ENCODE peak calls at places on chromosomes 7 and 10, in eight cellular contexts. E is tibial artery; U is AG20443; O is ecto neural progenitor cell; S is frontal cortex; D is cardiac fibroblast; P is breast epithelium; W is stimulated activated CD4-positive, alpha-beta T cell treated with anti-CD3 and anti-CD28 coated beads, Interleukin-4, amount 100 ng/mL, for 48 hours. Y is an unnamed sample.
A peak's percentile ranks its signal among the peaks of the same experiment; 100 is the strongest.

GRCh38 chr7:45161138-45161537 is 3.5 kb downstream of the RAMP3 start:
- DNase-seq in S (no peak), P (no peak), E (no peak), U (no peak), D (no peak), O (no peak), W (no peak), Y (no peak)

GRCh38 chr10:63712717-63713115 is 191.5 kb downstream of the REEP3 start:
- DNase-seq in E (no peak), O (no peak), W (no peak), U (no peak), P (no peak), D (peak; percentile 51), S (no peak), Y (no peak)

GRCh38 chr10:33115720-33116119 is 157.7 kb upstream of the ITGB1 start:
- DNase-seq in P (no peak), W (no peak), U (no peak), E (no peak), D (peak; percentile 71), S (no peak), O (no peak), Y (no peak)

GRCh38 chr10:74234569-74234968 is 83.5 kb downstream of the ADK start:
- DNase-seq in D (peak; percentile 39), P (no peak), S (no peak), U (peak; percentile 16), E (no peak), O (no peak), W (no peak), Y (no peak)

GRCh38 chr7:28378574-28379149 is 33.7 kb upstream of the CREB5 start:
- DNase-seq in D (peak; percentile 17), W (no peak), S (no peak), P (no peak), O (no peak), E (no peak), U (no peak), Y (no peak)

GRCh38 chr10:16712883-16713282 is 104.3 kb downstream of the RSU1 start:
- DNase-seq in S (no peak), O (no peak), P (no peak), D (no peak), W (no peak), E (no peak), U (no peak), Y (no peak)

GRCh38 chr10:124285587-124286527 is 132.9 kb downstream of the OAT start:
- DNase-seq in P (no peak), E (peak; percentile 35), U (no peak), O (no peak), S (no peak), D (peak; percentile 53), W (no peak), Y (no peak)

GRCh38 chr7:116434820-116435341 is 64.7 kb upstream of the CAV2 start:
- DNase-seq in O (no peak), S (no peak), U (peak; percentile 48), D (peak; percentile 93), E (no peak), P (no peak), W (no peak), Y (no peak)

GRCh38 chr10:96683065-96683464 is 37.2 kb downstream of the PIK3AP1 start:
- DNase-seq in U (peak; percentile 70), O (no peak), P (no peak), D (peak; percentile 25), E (no peak), S (no peak), W (no peak), Y (no peak)

GRCh38 chr7:95324396-95324795 is at the start of gene PON1:
- DNase-seq in U (no peak), W (no peak), P (no peak), O (peak; percentile 57), S (no peak), D (no peak), E (no peak), Y (no peak)

GRCh38 chr7:50379082-50379481 is 71.1 kb downstream of the FIGNL1 start:
- DNase-seq in W (no peak), P (peak; percentile 69), U (no peak), O (peak; percentile 62), S (no peak), E (no peak), D (no peak), Y (no peak)

GRCh38 chr10:69715899-69716606 is 85.7 kb upstream of the COL13A1 start:
- DNase-seq in E (no peak), D (peak; percentile 22), P (no peak), S (no peak), U (no peak), O (no peak), W (no peak), Y (no peak)

GRCh38 chr10:72784551-72785421 is 92.8 kb downstream of the MCU start:
- DNase-seq in P (no peak), U (peak; percentile 83), W (no peak), D (peak; percentile 75), E (peak; percentile 27), S (peak; percentile 34), O (peak; percentile 62), Y (peak; percentile 83)

GRCh38 chr7:23698822-23699221 is 11.2 kb upstream of the STK31 start:
- DNase-seq in W (no peak), E (no peak), O (no peak), U (no peak), P (no peak), S (no peak), D (no peak), Y (no peak)

Y was measured in MG63.